ENCODE peak calls at places on chromosomes 12 and 14, in four cellular contexts. One of them, this sample, is unnamed.

GRCh38 chr14:77491056-77491455 is 7.6 kb downstream of the ISM2 start:
- DNase-seq in CD8-positive, alpha-beta memory T cell: no peak
- DNase-seq in colonic mucosa: no peak
- DNase-seq in NCI-H2081: no peak
- DNase-seq in this sample: no peak

GRCh38 chr12:94761559-94761958 is 111.2 kb upstream of the TMCC3 start:
- DNase-seq in CD8-positive, alpha-beta memory T cell: no peak
- DNase-seq in colonic mucosa: no peak
- DNase-seq in NCI-H2081: no peak
- DNase-seq in this sample: peak

GRCh38 chr14:92516966-92517350 is 3.4 kb downstream of the RIN3 start:
- DNase-seq in CD8-positive, alpha-beta memory T cell: no peak
- DNase-seq in colonic mucosa: no peak
- DNase-seq in NCI-H2081: no peak
- DNase-seq in this sample: no peak

GRCh38 chr14:95328876-95329503 is 9.3 kb upstream of the CLMN start:
- DNase-seq in CD8-positive, alpha-beta memory T cell: no peak
- DNase-seq in colonic mucosa: no peak
- DNase-seq in NCI-H2081: no peak
- DNase-seq in this sample: no peak

GRCh38 chr12:124720019-124720686 is 143.5 kb downstream of the SCARB1 start:
- DNase-seq in CD8-positive, alpha-beta memory T cell: no peak
- DNase-seq in colonic mucosa: no peak
- DNase-seq in NCI-H2081: peak
- DNase-seq in this sample: peak

GRCh38 chr14:61565181-61565580 is 130.1 kb upstream of the HIF1A start:
- DNase-seq in CD8-positive, alpha-beta memory T cell: no peak
- DNase-seq in colonic mucosa: no peak
- DNase-seq in NCI-H2081: no peak
- DNase-seq in this sample: peak

GRCh38 chr12:9248435-9248834 is 40.2 kb upstream of the PZP start:
- DNase-seq in CD8-positive, alpha-beta memory T cell: no peak
- DNase-seq in colonic mucosa: no peak
- DNase-seq in NCI-H2081: no peak
- DNase-seq in this sample: no peak

GRCh38 chr12:386651-387050 is 2.5 kb downstream of the KDM5A start:
- DNase-seq in CD8-positive, alpha-beta memory T cell: no peak
- DNase-seq in colonic mucosa: no peak
- DNase-seq in NCI-H2081: no peak
- DNase-seq in this sample: peak

GRCh38 chr12:105025890-105026289 is 39.8 kb downstream of the NOPCHAP1 start:
- DNase-seq in CD8-positive, alpha-beta memory T cell: no peak
- DNase-seq in colonic mucosa: peak
- DNase-seq in NCI-H2081: peak
- DNase-seq in this sample: no peak

GRCh38 chr12:8629486-8630033 is 16.9 kb upstream of the AICDA start:
- DNase-seq in CD8-positive, alpha-beta memory T cell: no peak
- DNase-seq in colonic mucosa: no peak
- DNase-seq in NCI-H2081: no peak
- DNase-seq in this sample: no peak

GRCh38 chr14:61153436-61153835 is 127.7 kb downstream of the TMEM30B start:
- DNase-seq in CD8-positive, alpha-beta memory T cell: no peak
- DNase-seq in colonic mucosa: no peak
- DNase-seq in NCI-H2081: no peak
- DNase-seq in this sample: no peak

GRCh38 chr12:58934528-58934927 is 14.2 kb upstream of the LRIG3 start:
- DNase-seq in CD8-positive, alpha-beta memory T cell: no peak
- DNase-seq in colonic mucosa: no peak
- DNase-seq in NCI-H2081: no peak
- DNase-seq in this sample: no peak

GRCh38 chr14:21382886-21383847 is 652 bp downstream of the SUPT16H start:
- DNase-seq in CD8-positive, alpha-beta memory T cell: peak
- DNase-seq in colonic mucosa: peak
- DNase-seq in NCI-H2081: peak
- DNase-seq in this sample: peak

GRCh38 chr14:61565836-61566536 is 129.3 kb upstream of the HIF1A start:
- DNase-seq in CD8-positive, alpha-beta memory T cell: no peak
- DNase-seq in colonic mucosa: no peak
- DNase-seq in NCI-H2081: no peak
- DNase-seq in this sample: peak

GRCh38 chr14:81625343-81625742 is 91.7 kb upstream of the SEL1L start:
- DNase-seq in CD8-positive, alpha-beta memory T cell: no peak
- DNase-seq in colonic mucosa: no peak
- DNase-seq in NCI-H2081: peak
- DNase-seq in this sample: peak

GRCh38 chr12:84856156-84856900 is 56.3 kb downstream of the SLC6A15 start:
- DNase-seq in CD8-positive, alpha-beta memory T cell: no peak
- DNase-seq in colonic mucosa: no peak
- DNase-seq in NCI-H2081: no peak
- DNase-seq in this sample: no peak

GRCh38 chr12:80838024-80838658 is 99.6 kb downstream of the LIN7A start:
- DNase-seq in CD8-positive, alpha-beta memory T cell: no peak
- DNase-seq in colonic mucosa: no peak
- DNase-seq in NCI-H2081: no peak
- DNase-seq in this sample: no peak

GRCh38 chr14:39841088-39841487 is 408.9 kb upstream of the FBXO33 start:
- DNase-seq in CD8-positive, alpha-beta memory T cell: no peak
- DNase-seq in colonic mucosa: no peak
- DNase-seq in NCI-H2081: no peak
- DNase-seq in this sample: no peak

GRCh38 chr14:99602788-99603415 is 1.1 kb downstream of the CCDC85C start:
- DNase-seq in CD8-positive, alpha-beta memory T cell: no peak
- DNase-seq in colonic mucosa: no peak
- DNase-seq in NCI-H2081: no peak
- DNase-seq in this sample: no peak

GRCh38 chr12:39830862-39831520 is 211.4 kb upstream of the ABCD2 start:
- DNase-seq in CD8-positive, alpha-beta memory T cell: no peak
- DNase-seq in colonic mucosa: no peak
- DNase-seq in NCI-H2081: no peak
- DNase-seq in this sample: no peak

GRCh38 chr12:119649202-119649808 is 18.6 kb upstream of the PRKAB1 start:
- DNase-seq in CD8-positive, alpha-beta memory T cell: no peak
- DNase-seq in colonic mucosa: no peak
- DNase-seq in NCI-H2081: peak
- DNase-seq in this sample: no peak

GRCh38 chr14:69708586-69709169 is 58.3 kb upstream of the SRSF5 start:
- DNase-seq in CD8-positive, alpha-beta memory T cell: no peak
- DNase-seq in colonic mucosa: no peak
- DNase-seq in NCI-H2081: peak
- DNase-seq in this sample: peak

GRCh38 chr12:107057071-107057834 is 36.1 kb downstream of the CRY1 start:
- DNase-seq in CD8-positive, alpha-beta memory T cell: no peak
- DNase-seq in colonic mucosa: no peak
- DNase-seq in NCI-H2081: no peak
- DNase-seq in this sample: peak

GRCh38 chr12:75439048-75439447 is 41.5 kb upstream of the GLIPR1 start:
- DNase-seq in CD8-positive, alpha-beta memory T cell: no peak
- DNase-seq in colonic mucosa: no peak
- DNase-seq in NCI-H2081: no peak
- DNase-seq in this sample: peak

GRCh38 chr12:64054156-64054555 is 167.9 kb downstream of the KICS2 start:
- DNase-seq in CD8-positive, alpha-beta memory T cell: no peak
- DNase-seq in colonic mucosa: no peak
- DNase-seq in NCI-H2081: no peak
- DNase-seq in this sample: no peak

GRCh38 chr12:78455991-78456390 is 408.6 kb upstream of the SYT1 start:
- DNase-seq in CD8-positive, alpha-beta memory T cell: no peak
- DNase-seq in colonic mucosa: no peak
- DNase-seq in NCI-H2081: no peak
- DNase-seq in this sample: peak

GRCh38 chr14:31877333-31877798 is 199.7 kb upstream of the ARHGAP5 start:
- DNase-seq in CD8-positive, alpha-beta memory T cell: no peak
- DNase-seq in colonic mucosa: no peak
- DNase-seq in NCI-H2081: no peak
- DNase-seq in this sample: no peak

GRCh38 chr12:57127101-57127709 is 1.1 kb upstream of the LRP1 start:
- DNase-seq in CD8-positive, alpha-beta memory T cell: peak
- DNase-seq in colonic mucosa: peak
- DNase-seq in NCI-H2081: peak
- DNase-seq in this sample: no peak

GRCh38 chr12:72471806-72472205 is 199.6 kb downstream of the TRHDE start:
- DNase-seq in CD8-positive, alpha-beta memory T cell: no peak
- DNase-seq in colonic mucosa: no peak
- DNase-seq in NCI-H2081: no peak
- DNase-seq in this sample: no peak

GRCh38 chr14:99808133-99808505 is 14.9 kb downstream of the EML1 start:
- DNase-seq in CD8-positive, alpha-beta memory T cell: no peak
- DNase-seq in colonic mucosa: no peak
- DNase-seq in NCI-H2081: no peak
- DNase-seq in this sample: peak

GRCh38 chr14:67683821-67684220 is 9.4 kb upstream of the VTI1B start:
- DNase-seq in CD8-positive, alpha-beta memory T cell: no peak
- DNase-seq in colonic mucosa: no peak
- DNase-seq in NCI-H2081: no peak
- DNase-seq in this sample: peak

GRCh38 chr14:89947344-89947743 is 7.2 kb downstream of the EFCAB11 start:
- DNase-seq in CD8-positive, alpha-beta memory T cell: no peak
- DNase-seq in colonic mucosa: no peak
- DNase-seq in NCI-H2081: no peak
- DNase-seq in this sample: no peak

This sample was measured in amniotic epithelial cell.